ENCODE peak calls at places on chromosome 13, in ten cellular contexts. R, E, M, G, Q, I, C, U, P and J are unnamed samples.

GRCh38 chr13:33799950-33800592 is 17.9 kb upstream of the RFC3 start:
- DNase-seq in G (peak), E (peak), M (no peak), R (no peak), U (no peak), I (no peak), Q (no peak), P (peak), C (no peak), J (peak)

GRCh38 chr13:112586334-112586733 is 1.6 kb downstream of the TUBGCP3 start:
- DNase-seq in P (no peak), G (no peak), I (no peak), Q (no peak), E (no peak), U (no peak), C (no peak), M (no peak), R (no peak), J (no peak)

GRCh38 chr13:113917096-113917495 is 53.2 kb upstream of the GAS6 start:
- DNase-seq in G (no peak), U (no peak), Q (peak), C (no peak), M (no peak), I (no peak), P (no peak), E (no peak), R (no peak), J (no peak)

GRCh38 chr13:80050252-80050651 is 290.7 kb downstream of the SPRY2 start:
- DNase-seq in M (no peak), I (no peak), P (no peak), R (no peak), G (no peak), Q (no peak), E (no peak), U (no peak), C (no peak), J (peak)

GRCh38 chr13:112441779-112442310 is 65.7 kb downstream of the SPACA7 start:
- DNase-seq in G (no peak), I (no peak), R (no peak), C (no peak), M (no peak), U (no peak), Q (no peak), P (no peak), E (no peak), J (no peak)

GRCh38 chr13:113771709-113772331 is 12.8 kb downstream of the TMEM255B start:
- DNase-seq in E (no peak), C (no peak), M (no peak), Q (no peak), P (peak), I (no peak), G (no peak), R (no peak), U (no peak), J (peak)

GRCh38 chr13:42777476-42777875 is 3.9 kb upstream of the FAM216B start:
- DNase-seq in U (no peak), I (no peak), E (no peak), P (no peak), C (no peak), G (no peak), Q (no peak), M (no peak), R (no peak), J (no peak)

GRCh38 chr13:30047154-30047874 is 196.9 kb upstream of the UBL3 start:
- DNase-seq in G (no peak), P (no peak), C (no peak), U (no peak), E (no peak), M (no peak), R (no peak), I (no peak), Q (no peak), J (no peak)

GRCh38 chr13:67330149-67330548 is 100.0 kb upstream of the PCDH9 start:
- DNase-seq in E (no peak), M (no peak), I (no peak), G (no peak), C (no peak), Q (no peak), P (no peak), U (no peak), R (no peak), J (no peak)

GRCh38 chr13:22926176-22927007 is 254.4 kb upstream of the SGCG start:
- DNase-seq in M (peak), C (no peak), U (peak), G (peak), E (peak), Q (peak), R (peak), I (peak), P (peak), J (peak)
- TF ChIP-seq CTCF in M (no peak), C (peak), U (no peak), G (no peak), E (no peak), Q (no peak), R (no peak), I (no peak), P (no peak), J (no peak)

GRCh38 chr13:95455782-95456181 is 96.7 kb upstream of the CLDN10 start:
- DNase-seq in I (no peak), G (no peak), R (no peak), P (no peak), Q (no peak), U (no peak), M (no peak), E (no peak), C (no peak), J (no peak)
- TF ChIP-seq CTCF in I (no peak), G (no peak), R (no peak), P (no peak), Q (no peak), U (no peak), M (no peak), E (no peak), C (no peak), J (no peak)

GRCh38 chr13:32023698-32024097 is 7.9 kb upstream of the FRY start:
- DNase-seq in U (no peak), P (peak), G (no peak), E (no peak), R (no peak), M (no peak), C (no peak), I (no peak), Q (no peak), J (no peak)
- TF ChIP-seq CTCF in U (no peak), P (no peak), G (peak), E (no peak), R (no peak), M (no peak), C (no peak), I (no peak), Q (no peak), J (peak)

GRCh38 chr13:60261432-60262351 is 98.0 kb upstream of the DIAPH3 start:
- DNase-seq in U (no peak), C (no peak), I (no peak), G (peak), Q (no peak), R (no peak), M (peak), E (peak), P (no peak), J (no peak)

GRCh38 chr13:60258349-60258748 is 94.6 kb upstream of the DIAPH3 start:
- DNase-seq in C (no peak), M (no peak), G (no peak), Q (no peak), R (no peak), P (no peak), I (no peak), U (no peak), E (peak), J (no peak)

GRCh38 chr13:60265566-60265965 is 101.8 kb upstream of the DIAPH3 start:
- DNase-seq in I (no peak), U (no peak), P (no peak), G (no peak), C (no peak), R (no peak), M (no peak), E (no peak), Q (no peak), J (no peak)

GRCh38 chr13:60260440-60260839 is 96.7 kb upstream of the DIAPH3 start:
- DNase-seq in I (no peak), Q (no peak), U (no peak), P (no peak), C (no peak), M (no peak), E (peak), G (no peak), R (no peak), J (no peak)
- TF ChIP-seq CTCF in I (no peak), Q (no peak), U (no peak), P (no peak), C (no peak), M (no peak), E (peak), G (peak), R (no peak), J (peak)

DNA sequence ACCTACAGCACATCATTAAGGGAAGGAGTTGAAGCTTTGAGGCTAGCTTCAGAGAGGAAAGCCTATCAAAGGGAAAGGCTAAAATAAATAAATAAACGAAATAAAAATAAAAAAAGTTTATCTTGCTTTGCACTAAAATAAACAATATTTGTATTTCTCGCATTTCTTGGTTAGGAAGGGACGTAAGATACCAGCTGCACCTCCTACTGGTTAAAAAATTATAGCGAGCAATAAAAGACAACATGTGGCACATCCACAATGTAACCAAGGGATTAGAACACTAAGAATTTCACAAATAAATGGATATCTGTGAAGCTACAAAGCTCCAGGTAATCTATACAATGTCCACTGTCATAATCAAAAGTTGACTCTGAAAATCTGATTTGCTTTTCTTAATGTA is 194.5 kb downstream of the DACH1 start:
- DNase-seq in Q (no peak), C (no peak), E (no peak), M (no peak), I (no peak), R (no peak), P (peak), G (no peak), U (no peak), J (peak)
- TF ChIP-seq CTCF in Q (no peak), C (no peak), E (peak), M (no peak), I (no peak), R (no peak), P (peak), G (peak), U (no peak), J (peak)

DNA sequence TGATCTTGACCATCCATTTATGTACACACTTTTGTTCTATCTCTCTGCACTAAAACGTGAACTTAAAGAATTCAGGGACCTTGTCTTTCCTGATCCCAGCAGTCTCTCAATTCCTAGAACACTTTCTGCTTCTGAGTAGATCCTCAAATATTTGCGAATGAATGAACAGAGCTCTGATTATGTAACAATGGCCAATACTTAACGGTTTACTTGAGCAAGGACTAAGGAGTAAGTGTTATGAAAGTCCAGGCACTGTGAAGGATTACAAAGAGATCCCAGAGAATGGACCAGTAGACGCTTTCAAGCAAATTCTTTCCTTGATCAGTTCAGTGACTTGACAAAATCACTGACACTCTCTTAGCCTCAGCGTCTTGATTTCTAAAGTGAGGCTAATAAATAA is 514.5 kb upstream of the KLHL1 start:
- DNase-seq in M (no peak), I (no peak), C (no peak), P (no peak), Q (no peak), U (no peak), E (peak), R (no peak), G (no peak), J (no peak)
- TF ChIP-seq CTCF in M (no peak), I (no peak), C (no peak), P (no peak), Q (no peak), U (no peak), E (no peak), R (no peak), G (no peak), J (no peak)

DNA sequence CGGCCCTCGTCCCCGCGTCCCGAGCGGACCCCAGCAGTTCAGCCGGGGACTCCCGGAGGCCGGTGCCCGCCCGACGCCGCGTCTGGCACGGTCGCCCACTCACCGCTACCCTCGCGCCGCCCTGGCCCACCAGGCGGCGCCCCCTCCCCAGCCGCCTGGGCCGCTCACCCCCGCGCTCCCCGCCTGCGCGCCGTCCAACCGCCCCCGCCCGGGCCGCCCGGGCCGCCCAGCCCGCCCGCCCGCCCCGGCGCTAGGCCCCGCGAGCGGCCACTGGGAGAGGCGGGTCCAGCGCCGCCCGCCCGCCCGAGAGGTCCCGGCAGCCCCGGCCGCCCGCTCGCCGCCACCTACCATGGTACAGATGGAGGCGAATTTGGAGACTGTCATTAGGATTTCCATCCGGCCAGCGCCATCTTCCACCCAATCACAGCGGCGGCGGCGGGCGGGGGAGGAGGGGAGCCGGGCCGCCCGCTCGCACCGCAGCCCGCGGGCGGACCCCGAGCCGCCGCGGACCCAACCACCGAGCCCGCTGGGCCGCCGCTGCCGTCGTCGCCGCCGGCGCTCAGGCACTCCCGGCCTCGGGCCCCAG is at the start of gene USP12:
- DNase-seq in U (no peak), P (peak), G (peak), E (no peak), C (no peak), I (peak), M (no peak), Q (peak), R (peak), J (no peak)
- TF ChIP-seq CTCF in U (peak), P (no peak), G (no peak), E (peak), C (peak), I (no peak), M (no peak), Q (no peak), R (peak), J (no peak)

DNA sequence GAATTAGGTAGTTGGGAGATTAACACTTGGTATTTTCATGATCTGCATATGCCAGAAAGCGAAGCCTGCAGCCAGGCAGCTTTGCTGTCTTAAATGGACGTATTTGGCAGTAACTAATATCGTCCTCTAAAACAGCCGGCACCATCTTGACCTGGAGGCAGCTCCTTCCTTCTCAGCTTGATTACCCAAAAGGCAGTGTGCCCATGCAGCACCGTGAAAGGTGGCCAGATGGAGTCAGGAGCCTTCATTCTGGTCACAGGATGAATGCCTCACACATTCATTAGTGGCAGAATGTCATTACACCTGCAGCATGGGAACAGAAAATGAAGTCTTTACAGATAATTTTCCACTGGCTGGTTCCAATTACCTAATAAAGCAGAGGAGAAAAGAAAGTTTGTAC is 59.0 kb upstream of the FLT1 start:
- DNase-seq in I (no peak), Q (no peak), C (no peak), P (no peak), R (no peak), U (no peak), G (no peak), E (no peak), M (no peak), J (no peak)
- TF ChIP-seq CTCF in I (no peak), Q (no peak), C (no peak), P (no peak), R (no peak), U (no peak), G (no peak), E (no peak), M (no peak), J (no peak)